ENCODE peak calls at places on chromosomes 7 and 10, in nine cellular contexts. One of them, this sample, is unnamed.

GRCh38 chr10:93445097-93445960 is 36.8 kb downstream of the MYOF start:
- DNase-seq in H9: peak; percentile 99
- DNase-seq in GM20000: no peak
- DNase-seq in choroid plexus epithelial cell: peak; percentile 100
- DNase-seq in ELR: peak; percentile 87
- DNase-seq in esophagus muscularis mucosa: peak; percentile 98
- DNase-seq in renal cortical epithelial cell: peak; percentile 100
- DNase-seq in mammary epithelial cell: peak; percentile 99
- DNase-seq in activated T-cell treated with anti-CD3 and anti-CD28 coated beads, Interleukin-2, amount 50 U/mL, for 4 hours: no peak
- DNase-seq in this sample: no peak

GRCh38 chr10:7895699-7896090 is 77.4 kb downstream of the TAF3 start:
- DNase-seq in H9: no peak
- DNase-seq in GM20000: no peak
- DNase-seq in choroid plexus epithelial cell: no peak
- DNase-seq in ELR: no peak
- DNase-seq in esophagus muscularis mucosa: no peak
- DNase-seq in renal cortical epithelial cell: no peak
- DNase-seq in mammary epithelial cell: no peak
- DNase-seq in activated T-cell treated with anti-CD3 and anti-CD28 coated beads, Interleukin-2, amount 50 U/mL, for 4 hours: no peak
- DNase-seq in this sample: no peak

GRCh38 chr7:2810682-2811471 is 33.2 kb downstream of the GNA12 start:
- DNase-seq in H9: no peak
- DNase-seq in GM20000: no peak
- DNase-seq in choroid plexus epithelial cell: no peak
- DNase-seq in ELR: no peak
- DNase-seq in esophagus muscularis mucosa: no peak
- DNase-seq in renal cortical epithelial cell: no peak
- DNase-seq in mammary epithelial cell: no peak
- DNase-seq in activated T-cell treated with anti-CD3 and anti-CD28 coated beads, Interleukin-2, amount 50 U/mL, for 4 hours: no peak
- DNase-seq in this sample: no peak

GRCh38 chr7:134726581-134726980 is 52.9 kb upstream of the CALD1 start:
- DNase-seq in H9: no peak
- DNase-seq in GM20000: no peak
- DNase-seq in choroid plexus epithelial cell: no peak
- DNase-seq in ELR: no peak
- DNase-seq in esophagus muscularis mucosa: no peak
- DNase-seq in renal cortical epithelial cell: no peak
- DNase-seq in mammary epithelial cell: no peak
- DNase-seq in activated T-cell treated with anti-CD3 and anti-CD28 coated beads, Interleukin-2, amount 50 U/mL, for 4 hours: no peak
- DNase-seq in this sample: no peak

GRCh38 chr7:142542938-142543337 is 206.3 kb upstream of the PRSS1 start:
- DNase-seq in H9: no peak
- DNase-seq in GM20000: no peak
- DNase-seq in choroid plexus epithelial cell: peak; percentile 73
- DNase-seq in ELR: peak; percentile 77
- DNase-seq in esophagus muscularis mucosa: no peak
- DNase-seq in renal cortical epithelial cell: peak; percentile 69
- DNase-seq in mammary epithelial cell: no peak
- DNase-seq in activated T-cell treated with anti-CD3 and anti-CD28 coated beads, Interleukin-2, amount 50 U/mL, for 4 hours: no peak
- DNase-seq in this sample: no peak

GRCh38 chr10:48440771-48441170 is 134.3 kb downstream of the MAPK8 start:
- DNase-seq in H9: peak; percentile 12
- DNase-seq in GM20000: no peak
- DNase-seq in choroid plexus epithelial cell: no peak
- DNase-seq in ELR: no peak
- DNase-seq in esophagus muscularis mucosa: peak; percentile 80
- DNase-seq in renal cortical epithelial cell: no peak
- DNase-seq in mammary epithelial cell: no peak
- DNase-seq in activated T-cell treated with anti-CD3 and anti-CD28 coated beads, Interleukin-2, amount 50 U/mL, for 4 hours: no peak
- DNase-seq in this sample: no peak

GRCh38 chr10:62866451-62866850 is 50.3 kb upstream of the EGR2 start:
- DNase-seq in H9: no peak
- DNase-seq in GM20000: no peak
- DNase-seq in choroid plexus epithelial cell: peak; percentile 3
- DNase-seq in ELR: peak; percentile 34
- DNase-seq in esophagus muscularis mucosa: no peak
- DNase-seq in renal cortical epithelial cell: no peak
- DNase-seq in mammary epithelial cell: no peak
- DNase-seq in activated T-cell treated with anti-CD3 and anti-CD28 coated beads, Interleukin-2, amount 50 U/mL, for 4 hours: no peak
- DNase-seq in this sample: no peak

GRCh38 chr10:42781893-42782445 is 626 bp upstream of the BMS1 start:
- DNase-seq in H9: no peak
- DNase-seq in GM20000: no peak
- DNase-seq in choroid plexus epithelial cell: peak; percentile 19
- DNase-seq in ELR: peak; percentile 30
- DNase-seq in esophagus muscularis mucosa: no peak
- DNase-seq in renal cortical epithelial cell: no peak
- DNase-seq in mammary epithelial cell: no peak
- DNase-seq in activated T-cell treated with anti-CD3 and anti-CD28 coated beads, Interleukin-2, amount 50 U/mL, for 4 hours: no peak
- DNase-seq in this sample: no peak

GRCh38 chr10:82826132-82826531 is 951.1 kb downstream of the NRG3 start:
- DNase-seq in H9: no peak
- DNase-seq in GM20000: no peak
- DNase-seq in choroid plexus epithelial cell: no peak
- DNase-seq in ELR: peak; percentile 93
- DNase-seq in esophagus muscularis mucosa: no peak
- DNase-seq in renal cortical epithelial cell: peak; percentile 10
- DNase-seq in mammary epithelial cell: peak; percentile 90
- DNase-seq in activated T-cell treated with anti-CD3 and anti-CD28 coated beads, Interleukin-2, amount 50 U/mL, for 4 hours: no peak
- DNase-seq in this sample: no peak

GRCh38 chr10:93579089-93579488 is 12.6 kb downstream of the FFAR4 start:
- DNase-seq in H9: no peak
- DNase-seq in GM20000: no peak
- DNase-seq in choroid plexus epithelial cell: peak; percentile 30
- DNase-seq in ELR: peak; percentile 63
- DNase-seq in esophagus muscularis mucosa: no peak
- DNase-seq in renal cortical epithelial cell: peak; percentile 34
- DNase-seq in mammary epithelial cell: peak; percentile 84
- DNase-seq in activated T-cell treated with anti-CD3 and anti-CD28 coated beads, Interleukin-2, amount 50 U/mL, for 4 hours: no peak
- DNase-seq in this sample: no peak

GRCh38 chr10:80530816-80531215 is 6.9 kb upstream of the SH2D4B start:
- DNase-seq in H9: no peak
- DNase-seq in GM20000: no peak
- DNase-seq in choroid plexus epithelial cell: no peak
- DNase-seq in ELR: no peak
- DNase-seq in esophagus muscularis mucosa: no peak
- DNase-seq in renal cortical epithelial cell: no peak
- DNase-seq in mammary epithelial cell: no peak
- DNase-seq in activated T-cell treated with anti-CD3 and anti-CD28 coated beads, Interleukin-2, amount 50 U/mL, for 4 hours: no peak
- DNase-seq in this sample: no peak

GRCh38 chr10:77240042-77240619 is 397.5 kb downstream of the KCNMA1 start:
- DNase-seq in H9: no peak
- DNase-seq in GM20000: no peak
- DNase-seq in choroid plexus epithelial cell: no peak
- DNase-seq in ELR: no peak
- DNase-seq in esophagus muscularis mucosa: no peak
- DNase-seq in renal cortical epithelial cell: no peak
- DNase-seq in mammary epithelial cell: no peak
- DNase-seq in activated T-cell treated with anti-CD3 and anti-CD28 coated beads, Interleukin-2, amount 50 U/mL, for 4 hours: no peak
- DNase-seq in this sample: no peak

GRCh38 chr7:128940494-128941322 is 3.0 kb downstream of the IRF5 start:
- DNase-seq in H9: no peak
- DNase-seq in GM20000: peak; percentile 91
- DNase-seq in choroid plexus epithelial cell: no peak
- DNase-seq in ELR: no peak
- DNase-seq in esophagus muscularis mucosa: no peak
- DNase-seq in renal cortical epithelial cell: no peak
- DNase-seq in mammary epithelial cell: no peak
- DNase-seq in activated T-cell treated with anti-CD3 and anti-CD28 coated beads, Interleukin-2, amount 50 U/mL, for 4 hours: no peak
- DNase-seq in this sample: no peak

GRCh38 chr10:73253226-73253557 is 748 bp upstream of the MRPS16 start:
- DNase-seq in H9: no peak
- DNase-seq in GM20000: peak; percentile 27
- DNase-seq in choroid plexus epithelial cell: peak; percentile 23
- DNase-seq in ELR: peak; percentile 44
- DNase-seq in esophagus muscularis mucosa: no peak
- DNase-seq in renal cortical epithelial cell: no peak
- DNase-seq in mammary epithelial cell: peak; percentile 11
- DNase-seq in activated T-cell treated with anti-CD3 and anti-CD28 coated beads, Interleukin-2, amount 50 U/mL, for 4 hours: no peak
- DNase-seq in this sample: no peak

GRCh38 chr7:38796636-38797501 is 112.1 kb downstream of the VPS41 start:
- DNase-seq in H9: no peak
- DNase-seq in GM20000: peak; percentile 15
- DNase-seq in choroid plexus epithelial cell: peak; percentile 76
- DNase-seq in ELR: peak; percentile 69
- DNase-seq in esophagus muscularis mucosa: no peak
- DNase-seq in renal cortical epithelial cell: peak; percentile 65
- DNase-seq in mammary epithelial cell: peak; percentile 39
- DNase-seq in activated T-cell treated with anti-CD3 and anti-CD28 coated beads, Interleukin-2, amount 50 U/mL, for 4 hours: peak; percentile 42
- DNase-seq in this sample: no peak

GRCh38 chr10:34407227-34407626 is 407.9 kb downstream of the PARD3 start:
- DNase-seq in H9: no peak
- DNase-seq in GM20000: no peak
- DNase-seq in choroid plexus epithelial cell: peak; percentile 89
- DNase-seq in ELR: peak; percentile 23
- DNase-seq in esophagus muscularis mucosa: no peak
- DNase-seq in renal cortical epithelial cell: peak; percentile 41
- DNase-seq in mammary epithelial cell: no peak
- DNase-seq in activated T-cell treated with anti-CD3 and anti-CD28 coated beads, Interleukin-2, amount 50 U/mL, for 4 hours: no peak
- DNase-seq in this sample: no peak

GRCh38 chr10:63770523-63770922 is 249.3 kb downstream of the REEP3 start:
- DNase-seq in H9: no peak
- DNase-seq in GM20000: no peak
- DNase-seq in choroid plexus epithelial cell: no peak
- DNase-seq in ELR: no peak
- DNase-seq in esophagus muscularis mucosa: no peak
- DNase-seq in renal cortical epithelial cell: no peak
- DNase-seq in mammary epithelial cell: no peak
- DNase-seq in activated T-cell treated with anti-CD3 and anti-CD28 coated beads, Interleukin-2, amount 50 U/mL, for 4 hours: no peak
- DNase-seq in this sample: no peak

GRCh38 chr10:5775705-5776104 is 37.5 kb downstream of the GDI2 start:
- DNase-seq in H9: no peak
- DNase-seq in GM20000: peak; percentile 12
- DNase-seq in choroid plexus epithelial cell: no peak
- DNase-seq in ELR: no peak
- DNase-seq in esophagus muscularis mucosa: no peak
- DNase-seq in renal cortical epithelial cell: no peak
- DNase-seq in mammary epithelial cell: no peak
- DNase-seq in activated T-cell treated with anti-CD3 and anti-CD28 coated beads, Interleukin-2, amount 50 U/mL, for 4 hours: peak; percentile 81
- DNase-seq in this sample: no peak

GRCh38 chr7:23216021-23216420 is 30.6 kb upstream of the GPNMB start:
- DNase-seq in H9: no peak
- DNase-seq in GM20000: no peak
- DNase-seq in choroid plexus epithelial cell: peak; percentile 35
- DNase-seq in ELR: no peak
- DNase-seq in esophagus muscularis mucosa: peak; percentile 92
- DNase-seq in renal cortical epithelial cell: no peak
- DNase-seq in mammary epithelial cell: no peak
- DNase-seq in activated T-cell treated with anti-CD3 and anti-CD28 coated beads, Interleukin-2, amount 50 U/mL, for 4 hours: no peak
- DNase-seq in this sample: no peak

GRCh38 chr10:128852449-128852848 is 614.6 kb upstream of the MGMT start:
- DNase-seq in H9: no peak
- DNase-seq in GM20000: no peak
- DNase-seq in choroid plexus epithelial cell: no peak
- DNase-seq in ELR: no peak
- DNase-seq in esophagus muscularis mucosa: peak; percentile 78
- DNase-seq in renal cortical epithelial cell: no peak
- DNase-seq in mammary epithelial cell: no peak
- DNase-seq in activated T-cell treated with anti-CD3 and anti-CD28 coated beads, Interleukin-2, amount 50 U/mL, for 4 hours: no peak
- DNase-seq in this sample: no peak

GRCh38 chr10:17617031-17617911 is at the start of gene HACD1:
- DNase-seq in H9: peak; percentile 89
- DNase-seq in GM20000: peak; percentile 81
- DNase-seq in choroid plexus epithelial cell: peak; percentile 74
- DNase-seq in ELR: peak; percentile 85
- DNase-seq in esophagus muscularis mucosa: no peak
- DNase-seq in renal cortical epithelial cell: peak; percentile 56
- DNase-seq in mammary epithelial cell: peak; percentile 79
- DNase-seq in activated T-cell treated with anti-CD3 and anti-CD28 coated beads, Interleukin-2, amount 50 U/mL, for 4 hours: peak; percentile 38
- DNase-seq in this sample: no peak

GRCh38 chr10:75081379-75081778 is 30.1 kb upstream of the SAMD8 start:
- DNase-seq in H9: no peak
- DNase-seq in GM20000: no peak
- DNase-seq in choroid plexus epithelial cell: no peak
- DNase-seq in ELR: no peak
- DNase-seq in esophagus muscularis mucosa: no peak
- DNase-seq in renal cortical epithelial cell: no peak
- DNase-seq in mammary epithelial cell: no peak
- DNase-seq in activated T-cell treated with anti-CD3 and anti-CD28 coated beads, Interleukin-2, amount 50 U/mL, for 4 hours: no peak
- DNase-seq in this sample: no peak

GRCh38 chr10:56586391-56586790 is 225.3 kb upstream of the ZWINT start:
- DNase-seq in H9: peak; percentile 41
- DNase-seq in GM20000: no peak
- DNase-seq in choroid plexus epithelial cell: peak; percentile 1
- DNase-seq in ELR: no peak
- DNase-seq in esophagus muscularis mucosa: no peak
- DNase-seq in renal cortical epithelial cell: no peak
- DNase-seq in mammary epithelial cell: peak; percentile 3
- DNase-seq in activated T-cell treated with anti-CD3 and anti-CD28 coated beads, Interleukin-2, amount 50 U/mL, for 4 hours: no peak
- DNase-seq in this sample: no peak

GRCh38 chr7:17009007-17009719 is 127.4 kb upstream of the AGR3 start:
- DNase-seq in H9: no peak
- DNase-seq in GM20000: peak; percentile 14
- DNase-seq in choroid plexus epithelial cell: peak; percentile 76
- DNase-seq in ELR: peak; percentile 63
- DNase-seq in esophagus muscularis mucosa: no peak
- DNase-seq in renal cortical epithelial cell: peak; percentile 41
- DNase-seq in mammary epithelial cell: no peak
- DNase-seq in activated T-cell treated with anti-CD3 and anti-CD28 coated beads, Interleukin-2, amount 50 U/mL, for 4 hours: no peak
- DNase-seq in this sample: no peak

GRCh38 chr7:5869691-5870090 is 10.9 kb upstream of the OCM start:
- DNase-seq in H9: no peak
- DNase-seq in GM20000: no peak
- DNase-seq in choroid plexus epithelial cell: no peak
- DNase-seq in ELR: no peak
- DNase-seq in esophagus muscularis mucosa: no peak
- DNase-seq in renal cortical epithelial cell: no peak
- DNase-seq in mammary epithelial cell: no peak
- DNase-seq in activated T-cell treated with anti-CD3 and anti-CD28 coated beads, Interleukin-2, amount 50 U/mL, for 4 hours: no peak
- DNase-seq in this sample: no peak

GRCh38 chr10:99235872-99236626 is 397 bp upstream of the HPSE2 start:
- DNase-seq in H9: peak; percentile 68
- DNase-seq in GM20000: no peak
- DNase-seq in choroid plexus epithelial cell: no peak
- DNase-seq in ELR: no peak
- DNase-seq in esophagus muscularis mucosa: no peak
- DNase-seq in renal cortical epithelial cell: no peak
- DNase-seq in mammary epithelial cell: no peak
- DNase-seq in activated T-cell treated with anti-CD3 and anti-CD28 coated beads, Interleukin-2, amount 50 U/mL, for 4 hours: no peak
- DNase-seq in this sample: no peak

GRCh38 chr10:126508535-126509040 is 120.3 kb upstream of the ADAM12 start:
- DNase-seq in H9: no peak
- DNase-seq in GM20000: no peak
- DNase-seq in choroid plexus epithelial cell: no peak
- DNase-seq in ELR: no peak
- DNase-seq in esophagus muscularis mucosa: peak; percentile 74
- DNase-seq in renal cortical epithelial cell: no peak
- DNase-seq in mammary epithelial cell: no peak
- DNase-seq in activated T-cell treated with anti-CD3 and anti-CD28 coated beads, Interleukin-2, amount 50 U/mL, for 4 hours: no peak
- DNase-seq in this sample: no peak

GRCh38 chr7:123782071-123782798 is 33.4 kb upstream of the WASL start:
- DNase-seq in H9: no peak
- DNase-seq in GM20000: no peak
- DNase-seq in choroid plexus epithelial cell: peak; percentile 27
- DNase-seq in ELR: no peak
- DNase-seq in esophagus muscularis mucosa: no peak
- DNase-seq in renal cortical epithelial cell: no peak
- DNase-seq in mammary epithelial cell: no peak
- DNase-seq in activated T-cell treated with anti-CD3 and anti-CD28 coated beads, Interleukin-2, amount 50 U/mL, for 4 hours: no peak
- DNase-seq in this sample: no peak

GRCh38 chr10:132516771-132517725 is 20.5 kb upstream of the INPP5A start:
- DNase-seq in H9: peak; percentile 86
- DNase-seq in GM20000: peak; percentile 26
- DNase-seq in choroid plexus epithelial cell: peak; percentile 94
- DNase-seq in ELR: peak; percentile 91
- DNase-seq in esophagus muscularis mucosa: peak; percentile 97
- DNase-seq in renal cortical epithelial cell: peak; percentile 89
- DNase-seq in mammary epithelial cell: peak; percentile 61
- DNase-seq in activated T-cell treated with anti-CD3 and anti-CD28 coated beads, Interleukin-2, amount 50 U/mL, for 4 hours: peak; percentile 3
- DNase-seq in this sample: peak; percentile 53

GRCh38 chr10:132866601-132867381 is 75.6 kb downstream of the CFAP46 start:
- DNase-seq in H9: peak; percentile 20
- DNase-seq in GM20000: no peak
- DNase-seq in choroid plexus epithelial cell: no peak
- DNase-seq in ELR: no peak
- DNase-seq in esophagus muscularis mucosa: no peak
- DNase-seq in renal cortical epithelial cell: no peak
- DNase-seq in mammary epithelial cell: no peak
- DNase-seq in activated T-cell treated with anti-CD3 and anti-CD28 coated beads, Interleukin-2, amount 50 U/mL, for 4 hours: peak; percentile 3
- DNase-seq in this sample: no peak

GRCh38 chr7:36747969-36748574 is 23.8 kb upstream of the AOAH start:
- DNase-seq in H9: no peak
- DNase-seq in GM20000: no peak
- DNase-seq in choroid plexus epithelial cell: peak; percentile 17
- DNase-seq in ELR: no peak
- DNase-seq in esophagus muscularis mucosa: peak; percentile 78
- DNase-seq in renal cortical epithelial cell: peak; percentile 61
- DNase-seq in mammary epithelial cell: no peak
- DNase-seq in activated T-cell treated with anti-CD3 and anti-CD28 coated beads, Interleukin-2, amount 50 U/mL, for 4 hours: no peak
- DNase-seq in this sample: no peak

This sample was measured in cerebellar nuclear complex.